ENCODE peak calls at places on chromosomes 5 and 9, in four cellular contexts. O, F, I and H are unnamed samples.

GRCh38 chr9:108684288-108685025 is 171.3 kb downstream of the ACTL7B start:
- DNase-seq in O (no peak), I (no peak), F (no peak), H (no peak)

GRCh38 chr9:11558043-11558442 is 945.2 kb upstream of the PTPRD start:
- DNase-seq in I (no peak), O (no peak), F (no peak), H (no peak)

GRCh38 chr9:84759300-84759750 is 89.8 kb downstream of the NTRK2 start:
- DNase-seq in I (no peak), F (no peak), O (no peak), H (peak; percentile 97)

GRCh38 chr9:89037891-89038290 is 46.6 kb downstream of the S1PR3 start:
- DNase-seq in O (no peak), I (no peak), F (no peak), H (no peak)

GRCh38 chr9:100427366-100428263 is 672 bp downstream of the MSANTD3 start:
- DNase-seq in F (peak; percentile 80), I (peak; percentile 63), O (peak; percentile 1), H (peak; percentile 75)

GRCh38 chr9:130707225-130707976 is 13.8 kb downstream of the EXOSC2 start:
- DNase-seq in O (peak; percentile 61), F (peak; percentile 80), I (peak; percentile 74), H (peak; percentile 32)

GRCh38 chr5:132877938-132878337 is 4.5 kb downstream of the LEAP2 start:
- DNase-seq in I (no peak), F (peak; percentile 66), O (no peak), H (no peak)

GRCh38 chr9:119556129-119556875 is 187.1 kb upstream of the BRINP1 start:
- DNase-seq in I (peak; percentile 75), O (peak; percentile 9), F (peak; percentile 46), H (peak; percentile 47)

GRCh38 chr5:65984098-65984885 is 57.9 kb downstream of the ERBIN start:
- DNase-seq in I (no peak), O (no peak), F (no peak), H (no peak)

GRCh38 chr5:122908662-122909061 is 63.2 kb downstream of the SNX24 start:
- DNase-seq in O (no peak), I (no peak), F (no peak), H (no peak)

GRCh38 chr5:127001621-127002296 is 28.6 kb downstream of the MARCHF3 start:
- DNase-seq in F (peak; percentile 93), O (no peak), I (peak; percentile 46), H (no peak)

DNA sequence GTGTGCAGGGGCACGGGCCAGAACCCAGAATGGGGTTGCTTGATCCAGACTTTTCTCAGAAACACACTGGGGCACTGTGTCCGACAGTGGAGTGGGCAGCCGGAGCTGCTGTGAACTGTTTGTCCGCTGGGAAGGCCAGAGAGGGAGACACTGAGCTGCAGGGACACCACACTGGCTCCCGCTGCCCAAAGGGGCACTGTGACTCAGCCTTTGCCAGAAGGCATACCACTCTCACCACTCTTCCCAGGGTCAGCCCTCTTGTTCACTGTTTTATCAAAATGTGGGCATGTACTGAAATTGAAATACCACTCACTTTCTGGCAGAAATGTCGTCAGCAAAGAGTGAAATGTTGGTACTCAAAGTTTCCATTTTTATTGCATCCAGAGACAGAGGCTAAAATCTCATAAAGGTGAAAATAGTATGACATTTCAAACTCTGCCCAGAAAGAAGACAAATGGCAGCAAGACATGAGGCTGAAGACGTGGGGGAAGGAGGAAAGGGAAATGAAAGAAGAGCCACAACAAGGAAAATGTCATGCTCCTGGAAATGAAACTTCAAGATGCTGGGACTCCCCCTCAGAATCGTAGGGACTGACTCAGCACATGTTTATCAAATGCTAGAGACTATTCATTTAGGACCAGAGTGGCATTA is 4.5 kb upstream of the IL7R start:
- DNase-seq in I (peak; percentile 73), O (no peak), F (peak; percentile 20), H (no peak)
- H3K4me1 ChIP-seq in I (peaks cover 38% of the 10 kb centered on the region), O (peaks cover 64% of the 10 kb centered on the region), F (peaks cover 2% of the 10 kb centered on the region), H (peaks cover 26% of the 10 kb centered on the region)

GRCh38 chr9:129465834-129466535 is 154.9 kb downstream of the C9orf50 start:
- DNase-seq in I (no peak), F (no peak), O (no peak), H (no peak)
- H3K4me3 ChIP-seq in I (no peak overlapping the region), F (no peak overlapping the region), O (no peak overlapping the region), H (no peak overlapping the region)

GRCh38 chr9:38033956-38034355 is 35.1 kb downstream of the SHB start:
- DNase-seq in F (no peak), O (no peak), I (no peak), H (no peak)
- H3K4me1 ChIP-seq in F (peaks cover 52% of the 10 kb centered on the region), O (no peaks in the 10 kb centered on the region), I (peaks cover 15% of the 10 kb centered on the region), H (peaks cover 35% of the 10 kb centered on the region)

GRCh38 chr9:40909821-40910220 is 218.7 kb downstream of the FOXD4L6 start:
- DNase-seq in F (no peak), I (no peak), O (no peak), H (no peak)

GRCh38 chr9:40914772-40915659 is 213.5 kb downstream of the FOXD4L6 start:
- DNase-seq in I (no peak), O (no peak), F (no peak), H (no peak)

GRCh38 chr9:40913096-40913719 is 215.3 kb downstream of the FOXD4L6 start:
- DNase-seq in F (no peak), I (no peak), O (no peak), H (no peak)

GRCh38 chr9:40911647-40912046 is 216.8 kb downstream of the FOXD4L6 start:
- DNase-seq in I (no peak), O (no peak), F (no peak), H (no peak)

GRCh38 chr9:40913928-40914673 is 214.4 kb downstream of the FOXD4L6 start:
- DNase-seq in O (no peak), F (no peak), I (no peak), H (no peak)
- H3K4me3 ChIP-seq in O (no peak overlapping the region), F (no peak overlapping the region), I (no peak overlapping the region), H (no peak overlapping the region)

DNA sequence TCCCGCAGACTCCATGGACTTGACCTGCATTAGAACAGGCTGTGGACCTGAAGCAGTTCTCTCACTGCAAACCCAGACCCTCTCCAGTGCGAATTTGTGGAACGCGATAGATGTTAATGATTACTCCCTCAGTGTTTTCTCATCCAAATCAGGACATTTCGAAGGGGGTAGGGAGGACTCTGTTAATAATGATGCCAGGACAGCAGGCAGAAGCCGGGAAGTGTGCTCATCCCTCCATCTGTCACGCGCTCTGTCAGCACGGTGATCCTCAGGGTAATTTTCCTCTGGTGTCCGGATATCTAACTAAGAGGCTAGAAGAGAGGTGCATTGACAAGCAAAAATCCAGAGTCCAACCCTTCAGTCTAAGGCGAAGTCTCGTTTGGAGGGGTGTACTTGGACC is 18.8 kb downstream of the RAPGEF1 start:
- DNase-seq in I (no peak), F (no peak), O (no peak), H (no peak)
- H3K4me1 ChIP-seq in I (no peaks in the 10 kb centered on the region), F (peaks cover 15% of the 10 kb centered on the region), O (peaks cover 37% of the 10 kb centered on the region), H (peaks cover 2% of the 10 kb centered on the region)

GRCh38 chr5:73917433-73917832 is 291.4 kb downstream of the ARHGEF28 start:
- DNase-seq in I (peak; percentile 70), O (no peak), F (no peak), H (no peak)
- H3K4me3 ChIP-seq in I (no peak overlapping the region), O (no peak overlapping the region), F (no peak overlapping the region), H (no peak overlapping the region)

GRCh38 chr5:175731756-175732465 is 74.0 kb downstream of the HRH2 start:
- DNase-seq in O (no peak), I (no peak), F (no peak), H (no peak)
- H3K4me1 ChIP-seq in O (peaks cover 7% of the 10 kb centered on the region), I (no peaks in the 10 kb centered on the region), F (peaks cover 2% of the 10 kb centered on the region), H (no peaks in the 10 kb centered on the region)

GRCh38 chr5:144205141-144205551 is 34.5 kb downstream of the KCTD16 start:
- DNase-seq in I (no peak), F (peak; percentile 49), O (no peak), H (no peak)
- H3K4me3 ChIP-seq in I (no peak overlapping the region), F (peak overlapping the region; percentile 77), O (no peak overlapping the region), H (no peak overlapping the region)